ENCODE peak calls at places on chromosomes 1 and 21, in five cellular contexts. B is SJSA1, C is H9, F is iPS DF 6.9, K is mesendoderm. W is an unnamed sample.

GRCh38 chr1:220787069-220787614 is 429 bp downstream of the MTARC1 start:
- DNase-seq in B (no peak), C (peak; percentile 67), F (no peak), K (peak; percentile 79), W (no peak)

GRCh38 chr1:72282690-72283203 is 408 bp upstream of the NEGR1 start:
- DNase-seq in B (peak; percentile 91), C (peak; percentile 89), F (no peak), K (peak; percentile 95), W (peak; percentile 85)

GRCh38 chr1:197557302-197557701 is 218.0 kb downstream of the DENND1B start:
- DNase-seq in B (no peak), C (no peak), F (no peak), K (no peak), W (no peak)

GRCh38 chr21:45403825-45404725 is 890 bp upstream of the COL18A1 start:
- DNase-seq in B (no peak), C (peak; percentile 81), F (peak; percentile 27), K (peak; percentile 94), W (no peak)

GRCh38 chr1:226349081-226349480 is 40.1 kb upstream of the LIN9 start:
- DNase-seq in B (no peak), C (no peak), F (no peak), K (no peak), W (no peak)

GRCh38 chr1:67308136-67308535 is 463 bp downstream of the IL12RB2 start:
- DNase-seq in B (no peak), C (peak; percentile 39), F (no peak), K (peak; percentile 10), W (no peak)

GRCh38 chr1:117686907-117687306 is 81.1 kb downstream of the TENT5C start:
- DNase-seq in B (peak; percentile 75), C (no peak), F (no peak), K (peak; percentile 34), W (no peak)

GRCh38 chr1:225962440-225962975 is 21.5 kb upstream of the LEFTY2 start:
- DNase-seq in B (peak; percentile 37), C (peak; percentile 90), F (no peak), K (peak; percentile 72), W (no peak)

GRCh38 chr21:45151484-45152115 is 77.2 kb downstream of the ADARB1 start:
- DNase-seq in B (no peak), C (peak; percentile 26), F (no peak), K (no peak), W (no peak)

GRCh38 chr1:172090511-172090817 is 249.2 kb downstream of the DNM3 start:
- DNase-seq in B (no peak), C (no peak), F (no peak), K (no peak), W (no peak)

GRCh38 chr1:236663934-236664333 is 22.4 kb upstream of the ACTN2 start:
- DNase-seq in B (no peak), C (no peak), F (no peak), K (no peak), W (no peak)

GRCh38 chr1:10575616-10576015 is 100.9 kb downstream of the PEX14 start:
- DNase-seq in B (peak; percentile 78), C (no peak), F (no peak), K (no peak), W (no peak)

GRCh38 chr1:24157921-24158481 is 15.1 kb upstream of the IL22RA1 start:
- DNase-seq in B (no peak), C (no peak), F (no peak), K (peak; percentile 31), W (no peak)

GRCh38 chr1:63663301-63663700 is 70.1 kb downstream of the PGM1 start:
- DNase-seq in B (no peak), C (no peak), F (no peak), K (no peak), W (no peak)

GRCh38 chr21:34881421-34881820 is 167.7 kb downstream of the RUNX1 start:
- DNase-seq in B (peak; percentile 94), C (no peak), F (no peak), K (no peak), W (no peak)

GRCh38 chr1:227885135-227885647 is 62.5 kb downstream of the WNT9A start:
- DNase-seq in B (no peak), C (no peak), F (no peak), K (no peak), W (no peak)

GRCh38 chr1:22594396-22594795 is 31.1 kb downstream of the EPHA8 start:
- DNase-seq in B (no peak), C (no peak), F (no peak), K (no peak), W (no peak)

GRCh38 chr1:202010042-202011015 is at the start of gene ELF3:
- DNase-seq in B (no peak), C (peak; percentile 98), F (peak; percentile 93), K (peak; percentile 99), W (no peak)

GRCh38 chr21:43343992-43344886 is 82.7 kb downstream of the SIK1 start:
- DNase-seq in B (peak; percentile 54), C (no peak), F (no peak), K (no peak), W (no peak)

GRCh38 chr1:66930823-66931174 is 6.0 kb downstream of the MIER1 start:
- DNase-seq in B (no peak), C (no peak), F (no peak), K (no peak), W (no peak)

GRCh38 chr1:236417325-236417724 is 23.2 kb downstream of the EDARADD start:
- DNase-seq in B (no peak), C (no peak), F (no peak), K (no peak), W (no peak)

GRCh38 chr1:224623743-224624333 is 7.7 kb downstream of the CNIH3 start:
- DNase-seq in B (peak; percentile 92), C (no peak), F (no peak), K (peak; percentile 73), W (no peak)

GRCh38 chr1:226657788-226658537 is 81.1 kb downstream of the ITPKB start:
- DNase-seq in B (no peak), C (no peak), F (no peak), K (no peak), W (peak; percentile 41)

GRCh38 chr1:152392909-152393308 is 21.2 kb downstream of the CRNN start:
- DNase-seq in B (no peak), C (no peak), F (no peak), K (no peak), W (no peak)

GRCh38 chr21:21860888-21861287 is 862.7 kb downstream of the NCAM2 start:
- DNase-seq in B (no peak), C (no peak), F (no peak), K (peak; percentile 11), W (no peak)

GRCh38 chr1:119467857-119468666 is 38.9 kb upstream of the HSD3B1 start:
- DNase-seq in B (no peak), C (no peak), F (no peak), K (no peak), W (no peak)

GRCh38 chr1:10204003-10204642 is 6.2 kb upstream of the KIF1B start:
- DNase-seq in B (no peak), C (no peak), F (no peak), K (no peak), W (no peak)

GRCh38 chr1:35866998-35867397 is 16.0 kb upstream of the AGO1 start:
- DNase-seq in B (no peak), C (no peak), F (no peak), K (no peak), W (no peak)

GRCh38 chr1:201456499-201457309 is 12.3 kb downstream of the PHLDA3 start:
- DNase-seq in B (peak; percentile 89), C (peak; percentile 31), F (no peak), K (peak; percentile 84), W (no peak)

GRCh38 chr1:56448937-56449336 is 130.4 kb downstream of the PLPP3 start:
- DNase-seq in B (no peak), C (no peak), F (no peak), K (peak; percentile 36), W (no peak)

GRCh38 chr1:66333463-66334232 is 200.3 kb upstream of the SGIP1 start:
- DNase-seq in B (no peak), C (no peak), F (no peak), K (peak; percentile 58), W (no peak)

GRCh38 chr21:41142051-41142795 is 25.7 kb upstream of the BACE2 start:
- DNase-seq in B (no peak), C (peak; percentile 47), F (no peak), K (peak; percentile 73), W (no peak)

GRCh38 chr1:236142358-236143103 is at the start of gene GPR137B:
- DNase-seq in B (peak; percentile 17), C (peak; percentile 64), F (no peak), K (peak; percentile 47), W (peak; percentile 77)

GRCh38 chr1:201191723-201192477 is 1.3 kb downstream of the IGFN1 start:
- DNase-seq in B (peak; percentile 51), C (no peak), F (no peak), K (no peak), W (no peak)

GRCh38 chr1:60388092-60388987 is 314.8 kb upstream of the C1orf87 start:
- DNase-seq in B (no peak), C (no peak), F (no peak), K (peak; percentile 39), W (no peak)

GRCh38 chr1:167631987-167632680 is 2.1 kb downstream of the RCSD1 start:
- DNase-seq in B (no peak), C (no peak), F (no peak), K (peak; percentile 49), W (no peak)
- H3K27ac ChIP-seq in B (no peak overlapping the region), C (no peak overlapping the region), F (no peak overlapping the region), K (no peak overlapping the region), W (peak overlapping the region; percentile 66)

GRCh38 chr1:58968360-58968952 is 184.6 kb upstream of the JUN start:
- DNase-seq in B (no peak), C (no peak), F (no peak), K (no peak), W (no peak)
- H3K27ac ChIP-seq in B (no peak overlapping the region), C (no peak overlapping the region), F (no peak overlapping the region), K (no peak overlapping the region), W (peak overlapping the region; percentile 79)

GRCh38 chr1:177586429-177586828 is 383.4 kb downstream of the SEC16B start:
- DNase-seq in B (no peak), C (no peak), F (no peak), K (no peak), W (no peak)
- H3K27ac ChIP-seq in B (no peak overlapping the region), C (no peak overlapping the region), F (no peak overlapping the region), K (no peak overlapping the region), W (no peak overlapping the region)

GRCh38 chr1:40802078-40803075 is 18.8 kb downstream of the KCNQ4 start:
- DNase-seq in B (peak; percentile 53), C (peak; percentile 95), F (no peak), K (peak; percentile 93), W (peak; percentile 55)

GRCh38 chr1:40801742-40802077 is 18.1 kb downstream of the KCNQ4 start:
- DNase-seq in B (no peak), C (no peak), F (no peak), K (no peak), W (no peak)

GRCh38 chr1:40803447-40803846 is 19.9 kb downstream of the KCNQ4 start:
- DNase-seq in B (no peak), C (no peak), F (no peak), K (no peak), W (no peak)

GRCh38 chr1:40806240-40806639 is 22.7 kb downstream of the KCNQ4 start:
- DNase-seq in B (no peak), C (no peak), F (no peak), K (no peak), W (no peak)

DNA sequence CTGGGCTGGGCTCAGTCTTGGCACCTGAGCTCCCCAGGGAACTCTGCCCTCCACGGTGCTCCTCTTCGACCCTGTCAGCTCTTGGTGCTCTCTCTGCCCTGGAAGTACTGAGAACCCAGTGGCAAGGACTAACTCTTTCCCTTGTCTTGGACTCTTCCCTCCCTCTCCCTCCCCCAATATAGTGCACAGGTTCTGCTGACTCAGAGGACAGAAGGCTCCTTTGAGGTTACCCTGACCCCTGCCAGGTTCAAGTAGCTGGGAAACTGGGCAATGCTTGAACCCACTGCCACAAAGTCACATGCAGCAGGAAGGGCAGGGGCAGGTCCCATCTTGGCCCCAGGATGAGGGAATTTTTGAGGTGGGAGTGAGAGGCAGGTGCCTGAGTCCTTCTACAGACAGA is 20.3 kb downstream of the KCNQ4 start:
- DNase-seq in B (no peak), C (no peak), F (no peak), K (no peak), W (no peak)
- H3K27ac ChIP-seq in B (no peak overlapping the region), C (no peak overlapping the region), F (no peak overlapping the region), K (no peak overlapping the region), W (no peak overlapping the region)

W was measured in caudate nucleus.